ENCODE peak calls at places on chromosome 14, in four cellular contexts. V is dorsolateral prefrontal cortex; J is midbrain; T is Jurkat, Clone E6-1. A is an unnamed sample.

GRCh38 chr14:104900639-104901512 is 23.8 kb upstream of the PLD4 start:
- DNase-seq in T (no peak), V (no peak), J (no peak), A (no peak)

GRCh38 chr14:80787876-80788275 is 153.7 kb downstream of the CEP128 start:
- DNase-seq in V (no peak), T (no peak), J (no peak), A (no peak)

GRCh38 chr14:56189306-56189705 is 71.1 kb downstream of the PELI2 start:
- DNase-seq in V (no peak), T (no peak), J (no peak), A (no peak)

GRCh38 chr14:94038921-94039629 is 12.9 kb downstream of the OTUB2 start:
- DNase-seq in T (no peak), J (no peak), V (no peak), A (no peak)

GRCh38 chr14:36647827-36648753 is 13.6 kb upstream of the PAX9 start:
- DNase-seq in V (no peak), J (no peak), T (no peak), A (no peak)

GRCh38 chr14:65946494-65946893 is 534.0 kb downstream of the FUT8 start:
- DNase-seq in T (no peak), V (no peak), J (no peak), A (no peak)

GRCh38 chr14:61404637-61405036 is 83.3 kb downstream of the PRKCH start:
- DNase-seq in V (no peak), J (no peak), T (no peak), A (no peak)

GRCh38 chr14:85058170-85058569 is 471.8 kb upstream of the FLRT2 start:
- DNase-seq in J (no peak), T (no peak), V (no peak), A (no peak)

GRCh38 chr14:42140831-42141279 is 534.2 kb downstream of the LRFN5 start:
- DNase-seq in V (no peak), J (no peak), T (no peak), A (no peak)

GRCh38 chr14:83975435-83976222 is 1554.3 kb upstream of the FLRT2 start:
- DNase-seq in J (no peak), V (no peak), T (no peak), A (no peak)

GRCh38 chr14:78519863-78520262 is 349.7 kb downstream of the NRXN3 start:
- DNase-seq in J (no peak), T (peak; percentile 54), V (no peak), A (peak; percentile 17)

GRCh38 chr14:49950275-49951250 is 57.7 kb downstream of the ARF6 start:
- DNase-seq in J (no peak), T (no peak), V (peak; percentile 59), A (no peak)

GRCh38 chr14:91885113-91885712 is 17.9 kb upstream of the TC2N start:
- DNase-seq in T (no peak), V (no peak), J (no peak), A (no peak)

GRCh38 chr14:51139221-51139681 is 44.3 kb upstream of the TRIM9 start:
- DNase-seq in J (no peak), V (no peak), T (no peak), A (peak; percentile 20)

GRCh38 chr14:47917344-47917954 is 242.0 kb upstream of the MDGA2 start:
- DNase-seq in V (peak; percentile 10), T (peak; percentile 8), J (peak; percentile 67), A (peak; percentile 28)

GRCh38 chr14:23641180-23641914 is 5.2 kb downstream of the DHRS2 start:
- DNase-seq in J (no peak), V (no peak), T (no peak), A (no peak)

GRCh38 chr14:71636076-71636475 is 296.2 kb upstream of the RGS6 start:
- DNase-seq in T (no peak), J (no peak), V (no peak), A (no peak)

GRCh38 chr14:76688373-76688671 is 72.9 kb upstream of the VASH1 start:
- DNase-seq in T (no peak), V (no peak), J (no peak), A (no peak)

GRCh38 chr14:79466938-79467527 is 744.3 kb downstream of the DIO2 start:
- DNase-seq in T (no peak), V (no peak), J (no peak), A (no peak)

GRCh38 chr14:24279301-24280186 is 8.1 kb upstream of the RABGGTA start:
- DNase-seq in V (no peak), T (no peak), J (peak; percentile 78), A (peak; percentile 75)

GRCh38 chr14:38839743-38840375 is 263.2 kb downstream of the SEC23A start:
- DNase-seq in V (no peak), T (no peak), J (no peak), A (no peak)

GRCh38 chr14:36580141-36580855 is 2.1 kb downstream of the NKX2-8 start:
- DNase-seq in J (no peak), T (no peak), V (no peak), A (no peak)

GRCh38 chr14:54818201-54819133 is 84.2 kb downstream of the GCH1 start:
- DNase-seq in J (no peak), V (no peak), T (no peak), A (peak; percentile 14)

GRCh38 chr14:67729072-67729561 is 27.4 kb downstream of the RDH12 start:
- DNase-seq in V (no peak), T (no peak), J (no peak), A (no peak)

GRCh38 chr14:92951912-92952471 is 29.0 kb downstream of the CHGA start:
- DNase-seq in T (peak; percentile 66), V (peak; percentile 86), J (peak; percentile 88), A (peak; percentile 93)

GRCh38 chr14:37792124-37792523 is 196.7 kb downstream of the TTC6 start:
- DNase-seq in J (no peak), V (no peak), T (no peak), A (no peak)

GRCh38 chr14:53389207-53389606 is 236.1 kb upstream of the DDHD1 start:
- DNase-seq in J (no peak), V (no peak), T (no peak), A (no peak)

GRCh38 chr14:51547260-51547659 is 104.5 kb upstream of the FRMD6 start:
- DNase-seq in J (no peak), T (no peak), V (no peak), A (no peak)

GRCh38 chr14:67519406-67519805 is 13.7 kb upstream of the PLEKHH1 start:
- DNase-seq in T (no peak), J (no peak), V (no peak), A (no peak)

GRCh38 chr14:82251434-82251833 is 717.8 kb upstream of the SEL1L start:
- DNase-seq in J (no peak), V (no peak), T (peak; percentile 3), A (no peak)

GRCh38 chr14:99320105-99320572 is 48.1 kb upstream of the BCL11B start:
- DNase-seq in V (no peak), J (no peak), T (peak; percentile 47), A (no peak)

GRCh38 chr14:22466520-22466919 is 122.5 kb downstream of the DAD1 start:
- DNase-seq in J (no peak), T (no peak), V (no peak), A (no peak)

GRCh38 chr14:32996343-32996742 is 57.7 kb downstream of the NPAS3 start:
- DNase-seq in V (no peak), J (no peak), T (no peak), A (no peak)

GRCh38 chr14:89447182-89447970 is 30.3 kb upstream of the FOXN3 start:
- DNase-seq in T (no peak), V (no peak), J (no peak), A (no peak)